ENCODE peak calls at places on chromosomes 5 and 9, in four cellular contexts. U is WTC11, F is K562, P is HepG2. K is an unnamed sample.

GRCh38 chr9:93132287-93132927 is 1.6 kb downstream of the NINJ1 start:
- DNase-seq in U (no peak), F (peak; percentile 35), P (no peak), K (peak; percentile 54)

GRCh38 chr5:90135979-90136378 is 273.6 kb downstream of the CETN3 start:
- DNase-seq in U (peak; percentile 68), F (peak; percentile 15), P (peak; percentile 31), K (no peak)

GRCh38 chr5:395156-395920 is 47.6 kb upstream of the EXOC3 start:
- DNase-seq in U (no peak), F (peak; percentile 6), P (no peak), K (no peak)

GRCh38 chr5:120152472-120152871 is 311.6 kb upstream of the PRR16 start:
- DNase-seq in U (no peak), F (no peak), P (no peak), K (peak; percentile 43)

GRCh38 chr9:91905958-91906585 is 44.0 kb downstream of the ROR2 start:
- DNase-seq in U (no peak), F (peak; percentile 54), P (no peak), K (peak; percentile 23)

GRCh38 chr9:121861501-121862180 is 210.2 kb downstream of the DAB2IP start:
- DNase-seq in U (peak; percentile 64), F (peak; percentile 49), P (peak; percentile 43), K (peak; percentile 57)

GRCh38 chr5:65927497-65928340 is 1.3 kb downstream of the ERBIN start:
- DNase-seq in U (no peak), F (no peak), P (peak; percentile 52), K (peak; percentile 52)

GRCh38 chr9:110257097-110257955 is 1.0 kb upstream of the TXN start:
- DNase-seq in U (no peak), F (no peak), P (peak; percentile 27), K (no peak)

GRCh38 chr5:149838881-149839739 is 105.5 kb downstream of the PDE6A start:
- DNase-seq in U (no peak), F (no peak), P (no peak), K (peak; percentile 43)

GRCh38 chr9:101465330-101465915 is 29.8 kb upstream of the ALDOB start:
- DNase-seq in U (peak; percentile 25), F (peak; percentile 15), P (peak; percentile 69), K (peak; percentile 36)

GRCh38 chr5:95984287-95984938 is 22.8 kb upstream of the ELL2 start:
- DNase-seq in U (no peak), F (no peak), P (no peak), K (no peak)

GRCh38 chr5:98403131-98403530 is 370.3 kb upstream of the RGMB start:
- DNase-seq in U (no peak), F (no peak), P (no peak), K (no peak)

GRCh38 chr9:37339945-37340344 is 82.6 kb upstream of the GRHPR start:
- DNase-seq in U (no peak), F (no peak), P (no peak), K (no peak)

GRCh38 chr9:100057624-100058023 is 41.2 kb downstream of the ERP44 start:
- DNase-seq in U (no peak), F (no peak), P (no peak), K (no peak)

GRCh38 chr5:157327771-157328170 is 61.8 kb downstream of the CYFIP2 start:
- DNase-seq in U (no peak), F (no peak), P (no peak), K (no peak)

GRCh38 chr5:22651355-22651754 is 201.8 kb downstream of the CDH12 start:
- DNase-seq in U (no peak), F (no peak), P (no peak), K (no peak)

GRCh38 chr5:168015506-168015905 is 275.9 kb upstream of the WWC1 start:
- DNase-seq in U (no peak), F (no peak), P (no peak), K (no peak)

GRCh38 chr5:62460578-62460983 is 48.0 kb downstream of the IPO11 start:
- DNase-seq in U (no peak), F (peak; percentile 24), P (peak; percentile 35), K (peak; percentile 17)

GRCh38 chr9:135971892-135972291 is 10.7 kb upstream of the UBAC1 start:
- DNase-seq in U (peak; percentile 98), F (peak; percentile 87), P (peak; percentile 71), K (no peak)

GRCh38 chr9:116100711-116101111 is 52.9 kb upstream of the PAPPA start:
- DNase-seq in U (no peak), F (no peak), P (no peak), K (no peak)

GRCh38 chr5:36606437-36607113 is at the start of gene SLC1A3:
- DNase-seq in U (peak; percentile 62), F (no peak), P (no peak), K (peak; percentile 24)

GRCh38 chr5:32880781-32881180 is 169.7 kb downstream of the NPR3 start:
- DNase-seq in U (no peak), F (no peak), P (no peak), K (no peak)

GRCh38 chr5:64958757-64959391 is 190.1 kb downstream of the CWC27 start:
- DNase-seq in U (no peak), F (no peak), P (peak; percentile 11), K (no peak)

GRCh38 chr9:36018129-36018528 is 18.6 kb upstream of the RECK start:
- DNase-seq in U (no peak), F (no peak), P (no peak), K (no peak)

GRCh38 chr5:134879456-134879855 is 5.3 kb downstream of the TXNDC15 start:
- DNase-seq in U (no peak), F (no peak), P (no peak), K (no peak)

GRCh38 chr5:173016621-173017046 is 33.1 kb downstream of the ATP6V0E1 start:
- DNase-seq in U (no peak), F (no peak), P (peak; percentile 84), K (peak; percentile 9)

GRCh38 chr5:119406551-119406950 is 45.7 kb upstream of the HSD17B4 start:
- DNase-seq in U (no peak), F (no peak), P (no peak), K (no peak)

GRCh38 chr9:94554439-94555331 is at the start of gene PCAT7:
- DNase-seq in U (peak; percentile 78), F (peak; percentile 72), P (peak; percentile 84), K (peak; percentile 88)

GRCh38 chr9:136671646-136672430 is 9.1 kb downstream of the EGFL7 start:
- DNase-seq in U (peak; percentile 80), F (peak; percentile 62), P (no peak), K (no peak)

GRCh38 chr5:943874-944620 is 51.4 kb downstream of the TRIP13 start:
- DNase-seq in U (no peak), F (no peak), P (no peak), K (no peak)

GRCh38 chr5:141848771-141849370 is 29.3 kb downstream of the PCDH1 start:
- DNase-seq in U (peak; percentile 90), F (peak; percentile 74), P (peak; percentile 71), K (peak; percentile 74)

GRCh38 chr5:83364322-83365299 is 106.9 kb upstream of the VCAN start:
- DNase-seq in U (no peak), F (no peak), P (no peak), K (no peak)

GRCh38 chr5:83363876-83364275 is 107.7 kb upstream of the VCAN start:
- DNase-seq in U (no peak), F (no peak), P (no peak), K (no peak)

GRCh38 chr5:83370957-83371356 is 100.6 kb upstream of the VCAN start:
- DNase-seq in U (no peak), F (no peak), P (no peak), K (no peak)

GRCh38 chr5:83368835-83369234 is 102.7 kb upstream of the VCAN start:
- DNase-seq in U (no peak), F (no peak), P (no peak), K (no peak)

DNA sequence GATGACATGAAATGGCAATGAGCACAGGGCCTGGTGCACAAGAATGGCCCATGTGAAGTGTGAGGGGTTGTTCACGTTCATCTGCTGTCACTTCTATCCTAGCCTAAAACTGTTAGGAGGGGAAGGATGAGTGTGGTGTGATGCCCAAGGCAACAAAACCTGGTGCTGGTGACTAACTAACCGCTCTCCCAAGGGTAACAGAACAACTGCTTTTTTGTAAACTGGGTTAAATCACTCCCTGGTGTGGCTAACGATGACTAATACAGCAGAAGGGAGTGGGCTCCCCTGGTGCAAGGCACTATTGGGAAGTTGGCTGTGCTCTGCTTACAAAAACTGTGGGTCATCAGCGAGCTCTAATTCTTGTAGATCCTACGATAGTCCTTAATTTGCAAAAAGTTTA is 103.2 kb upstream of the VCAN start:
- DNase-seq in U (no peak), F (no peak), P (no peak), K (no peak)
- TF ChIP-seq HMGXB4 in U (no peak), F (no peak), P (no peak), K (no peak)

GRCh38 chr9:134620751-134621557 is 20.6 kb upstream of the COL5A1 start:
- DNase-seq in U (peak; percentile 5), F (no peak), P (no peak), K (no peak)
- TF ChIP-seq HMGXB4 in U (no peak), F (no peak), P (no peak), K (no peak)

DNA sequence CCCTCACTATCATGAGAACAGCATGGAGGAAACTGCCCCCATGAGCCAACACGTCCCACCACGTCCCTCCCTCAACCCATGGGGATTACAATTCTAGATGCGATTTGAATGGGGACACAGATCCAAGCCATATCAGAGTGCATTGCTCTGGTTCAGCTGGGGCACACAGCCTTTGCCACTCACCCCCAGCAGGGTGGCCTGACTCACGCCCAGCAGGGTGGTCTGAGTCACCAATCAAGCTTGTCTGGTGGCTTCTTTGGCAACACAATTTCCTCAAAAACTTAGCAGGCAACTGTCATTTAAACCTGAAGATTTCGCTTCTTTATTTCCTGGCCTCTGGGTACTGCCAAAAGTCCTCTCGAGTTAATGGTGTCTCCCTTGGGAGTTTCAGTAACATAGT is 16.2 kb upstream of the SEMA5A start:
- DNase-seq in U (no peak), F (no peak), P (no peak), K (no peak)
- TF ChIP-seq HMGXB4 in U (no peak), F (no peak), P (no peak), K (no peak)

DNA sequence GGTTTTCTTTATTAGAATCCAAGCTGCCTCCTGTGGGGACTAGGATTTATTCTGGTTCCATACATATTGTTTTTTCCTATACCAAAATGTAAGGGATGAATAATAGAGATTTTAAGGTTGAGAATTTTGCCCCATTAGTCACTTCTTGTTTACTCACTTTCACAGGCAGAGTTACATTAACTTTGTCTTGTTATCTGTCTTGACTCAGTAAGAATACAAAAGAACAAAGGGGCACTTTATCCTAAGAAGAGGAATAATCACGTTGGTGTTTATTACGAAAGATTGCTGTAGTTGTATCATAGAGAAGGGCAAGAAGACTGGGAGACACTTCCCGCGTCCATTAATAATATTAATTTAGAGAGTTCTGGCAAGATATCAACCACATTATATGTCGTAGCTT is 599.7 kb upstream of the FTMT start:
- DNase-seq in U (no peak), F (no peak), P (peak; percentile 10), K (peak; percentile 74)
- TF ChIP-seq HMGXB4 in U (no peak), F (no peak), P (no peak), K (no peak)

GRCh38 chr5:178368278-178368677 is 135.7 kb upstream of the PHYKPL start:
- DNase-seq in U (no peak), F (no peak), P (no peak), K (no peak)
- TF ChIP-seq HMGXB4 in U (no peak), F (no peak), P (no peak), K (no peak)